ENCODE peak calls at places on chromosome 18, in eight cellular contexts. Y is cardiac muscle cell, S is heart left ventricle, B is heart right ventricle, U is AG04450, L is mesothelial cell of epicardium, X is transverse colon, O is AG09319. H is an unnamed sample.

GRCh38 chr18:70235478-70235877 is 30.0 kb upstream of the RTTN start:
- DNase-seq in X (no peak), B (no peak), L (no peak), S (no peak), O (no peak), U (no peak), Y (no peak), H (no peak)

GRCh38 chr18:44826418-44827259 is 146.0 kb downstream of the SETBP1 start:
- DNase-seq in Y (peak; percentile 75), X (peak; percentile 81), B (peak; percentile 88), L (peak; percentile 72), O (peak; percentile 79), U (peak; percentile 79), S (peak; percentile 79), H (no peak)

GRCh38 chr18:45324489-45325111 is 290.7 kb upstream of the SLC14A2 start:
- DNase-seq in U (peak; percentile 11), Y (no peak), B (no peak), S (no peak), L (no peak), O (peak; percentile 92), X (peak; percentile 20), H (no peak)

GRCh38 chr18:47754311-47755101 is 176.0 kb downstream of the SMAD2 start:
- DNase-seq in U (no peak), S (no peak), Y (peak; percentile 64), B (no peak), L (peak; percentile 65), X (peak; percentile 58), O (no peak), H (peak; percentile 74)

GRCh38 chr18:31680836-31681568 is 3.4 kb downstream of the B4GALT6 start:
- DNase-seq in Y (no peak), U (no peak), O (no peak), B (no peak), L (no peak), S (no peak), X (no peak), H (peak; percentile 24)

GRCh38 chr18:22515250-22515649 is 97.5 kb upstream of the CTAGE1 start:
- DNase-seq in L (no peak), U (no peak), B (no peak), Y (no peak), S (no peak), X (no peak), O (no peak), H (no peak)

GRCh38 chr18:78448106-78448505 is 531.5 kb upstream of the SALL3 start:
- DNase-seq in U (no peak), Y (no peak), O (no peak), B (no peak), S (no peak), X (no peak), L (no peak), H (no peak)

GRCh38 chr18:66872277-66872676 is 268.4 kb upstream of the CDH19 start:
- DNase-seq in S (no peak), B (no peak), O (no peak), Y (peak; percentile 21), X (no peak), L (no peak), U (no peak), H (no peak)

GRCh38 chr18:31685097-31686082 is 1.0 kb upstream of the B4GALT6 start:
- DNase-seq in S (peak; percentile 71), U (no peak), O (peak; percentile 10), L (peak; percentile 85), B (peak; percentile 62), X (peak; percentile 76), Y (peak; percentile 91), H (peak; percentile 89)

GRCh38 chr18:44502790-44503189 is 177.9 kb upstream of the SETBP1 start:
- DNase-seq in U (no peak), L (no peak), X (no peak), B (no peak), S (no peak), Y (no peak), O (no peak), H (no peak)

GRCh38 chr18:37546651-37547050 is 18.9 kb downstream of the CELF4 start:
- DNase-seq in Y (no peak), S (no peak), L (no peak), U (no peak), X (no peak), B (no peak), O (no peak), H (no peak)

GRCh38 chr18:79478484-79479113 is 82.9 kb downstream of the NFATC1 start:
- DNase-seq in O (no peak), Y (no peak), S (no peak), B (no peak), U (no peak), L (no peak), X (no peak), H (no peak)

DNA sequence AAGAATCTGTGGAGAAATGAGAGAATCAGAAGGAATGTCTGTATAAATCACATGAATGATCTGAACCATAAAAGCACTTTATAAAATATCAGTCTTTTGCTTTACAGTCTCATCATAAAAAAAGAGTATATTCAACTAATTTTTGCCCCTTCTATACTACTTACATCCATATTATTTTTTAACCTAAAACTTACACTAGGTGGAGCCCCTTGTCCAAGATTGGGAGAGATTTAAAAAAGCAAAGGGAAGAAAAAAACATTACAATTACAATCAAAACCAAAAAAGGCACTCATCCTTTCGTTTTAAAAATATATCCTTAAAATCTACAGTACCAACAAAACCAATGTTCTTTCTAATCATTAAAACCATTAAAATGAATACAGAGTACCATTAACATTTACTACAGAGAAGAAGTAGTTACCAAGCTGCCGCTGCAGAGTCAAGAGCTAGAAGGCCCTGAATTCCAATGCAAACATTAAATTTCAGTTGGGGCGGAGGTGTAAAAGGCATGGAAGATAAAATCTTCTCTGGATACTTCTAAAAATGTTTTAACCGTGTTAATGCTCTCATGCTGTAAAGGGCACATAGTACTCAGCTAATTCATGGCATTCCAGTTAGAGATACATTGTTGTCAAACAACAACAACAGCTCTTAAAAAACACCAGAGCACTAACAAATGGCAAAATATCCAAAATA is 56.7 kb upstream of the EPB41L3 start:
- DNase-seq in O (no peak), U (no peak), S (no peak), X (no peak), Y (peak; percentile 56), L (no peak), B (no peak), H (no peak)
- TF ChIP-seq CTCF in O (peak; percentile 43), U (peak; percentile 62), S (no peak), X (peak; percentile 25), Y (peak; percentile 53), L (peak; percentile 45), B (peak; percentile 46), H (peak; percentile 14)

GRCh38 chr18:1805526-1805925 is 765.8 kb downstream of the METTL4 start:
- DNase-seq in B (no peak), U (no peak), O (no peak), Y (no peak), X (no peak), S (no peak), L (no peak), H (no peak)

GRCh38 chr18:1811282-1811681 is 760.0 kb downstream of the METTL4 start:
- DNase-seq in U (no peak), Y (no peak), B (no peak), L (no peak), O (no peak), S (no peak), X (no peak), H (no peak)

DNA sequence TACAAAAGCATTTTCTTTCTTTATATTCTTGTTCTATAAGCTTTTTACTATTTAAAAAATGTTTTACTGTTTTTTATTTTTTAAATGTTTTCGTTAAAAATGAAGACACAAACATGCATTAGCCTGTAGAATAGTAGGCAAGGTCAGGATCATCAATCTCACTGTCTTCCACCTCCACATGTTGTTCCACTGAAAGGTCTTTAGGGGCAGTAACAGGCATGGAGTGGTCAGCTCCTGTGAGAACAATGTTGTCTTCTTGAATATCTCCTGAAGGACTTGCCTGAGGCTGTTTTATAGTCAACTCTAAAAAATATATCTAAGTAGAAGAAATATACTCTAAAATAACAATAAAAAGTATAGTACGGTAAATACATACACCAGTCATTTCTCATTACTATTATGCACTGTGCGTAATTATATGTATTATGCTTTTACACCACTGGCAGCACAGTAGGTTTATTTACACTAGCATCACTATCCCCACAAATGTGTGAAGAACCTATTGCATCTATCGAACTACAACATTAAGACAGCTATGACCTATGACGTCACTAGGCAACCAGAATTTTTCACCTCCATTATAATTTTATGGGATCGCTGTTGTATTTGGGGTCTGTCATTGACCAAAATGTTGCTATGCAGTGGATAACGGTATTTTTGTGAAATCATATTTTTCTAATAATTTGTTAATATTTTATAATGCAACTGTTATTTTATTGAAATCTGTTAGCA is 764.3 kb downstream of the METTL4 start:
- DNase-seq in O (no peak), L (no peak), U (no peak), X (no peak), S (no peak), Y (peak; percentile 9), B (no peak), H (no peak)
- TF ChIP-seq CTCF in O (no peak), L (no peak), U (no peak), X (no peak), S (no peak), Y (no peak), B (no peak), H (no peak)

DNA sequence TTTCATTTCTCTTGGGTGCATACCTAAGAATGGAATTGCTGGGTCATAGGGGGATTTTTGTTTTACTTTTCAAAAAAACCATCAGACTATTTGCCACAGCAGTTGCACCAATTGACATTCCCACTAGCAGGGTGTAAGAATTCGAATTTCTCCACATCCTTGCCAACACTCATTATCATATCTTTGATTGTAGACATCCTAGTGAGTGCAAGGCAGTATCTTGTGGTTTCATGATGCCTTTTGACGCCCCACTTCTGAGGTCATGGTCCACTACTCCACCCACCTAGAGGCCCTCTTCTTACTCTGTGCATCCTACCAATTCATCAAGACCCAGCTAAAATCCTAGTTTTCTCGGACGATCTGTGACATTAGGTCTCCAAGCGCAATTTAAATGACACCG is 161.9 kb downstream of the MYO5B start:
- DNase-seq in Y (no peak), U (no peak), L (no peak), S (no peak), B (no peak), O (no peak), X (no peak), H (no peak)
- TF ChIP-seq CTCF in Y (no peak), U (no peak), L (no peak), S (no peak), B (no peak), O (no peak), X (no peak), H (no peak)

DNA sequence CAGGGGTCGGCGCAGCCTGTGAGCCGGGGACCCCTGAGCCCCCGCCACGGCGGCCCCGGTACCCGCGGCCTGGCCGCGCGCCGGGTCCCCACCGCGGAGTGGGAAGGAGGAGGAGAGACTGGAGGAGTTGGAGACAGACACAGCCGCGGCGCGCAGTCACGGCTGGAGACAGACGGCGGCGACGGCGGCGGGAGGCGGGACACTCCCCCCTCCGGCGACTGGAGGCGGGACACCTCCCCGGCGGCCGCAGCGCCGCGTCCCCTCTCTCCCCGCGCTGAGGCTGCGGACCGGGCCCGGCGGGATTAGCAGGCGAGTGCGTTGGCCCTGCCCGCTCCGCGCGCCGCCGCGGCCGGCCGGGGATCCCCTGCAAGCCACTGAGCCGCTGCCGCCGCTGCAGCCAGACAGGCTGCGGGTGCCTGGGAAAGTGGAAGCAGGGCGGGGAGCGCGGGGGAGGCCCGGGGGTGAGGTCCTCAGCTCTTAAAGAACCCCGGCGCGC is 1.0 kb upstream of the LDLRAD4 start:
- DNase-seq in U (no peak), X (peak; percentile 70), O (no peak), B (peak; percentile 77), Y (peak; percentile 70), S (peak; percentile 79), L (peak; percentile 65), H (peak; percentile 56)
- TF ChIP-seq CTCF in U (no peak), X (no peak), O (no peak), B (peak; percentile 0), Y (no peak), S (no peak), L (no peak), H (no peak)

H was measured in GM10248.